ENCODE peak calls at places on chromosome 17, in seven cellular contexts. One of them, this sample, is unnamed.

GRCh38 chr17:32536736-32537646 is 50.2 kb downstream of the CDK5R1 start:
- DNase-seq in GM13977: no peak
- DNase-seq in uterus: no peak
- DNase-seq in GM20000: no peak
- DNase-seq in lower leg skin: no peak
- DNase-seq in cardiac fibroblast: peak
- DNase-seq in heart left ventricle: no peak
- DNase-seq in this sample: no peak

GRCh38 chr17:4375039-4375748 is 8.7 kb upstream of the UBE2G1 start:
- DNase-seq in cardiac fibroblast: no peak
- DNase-seq in GM20000: peak
- DNase-seq in lower leg skin: no peak
- DNase-seq in uterus: no peak
- DNase-seq in GM13977: peak
- DNase-seq in heart left ventricle: peak
- DNase-seq in this sample: peak

GRCh38 chr17:77132411-77133086 is 8.2 kb upstream of the SEC14L1 start:
- DNase-seq in GM20000: no peak
- DNase-seq in GM13977: no peak
- DNase-seq in cardiac fibroblast: no peak
- DNase-seq in uterus: no peak
- DNase-seq in heart left ventricle: no peak
- DNase-seq in lower leg skin: no peak
- DNase-seq in this sample: no peak

GRCh38 chr17:2393184-2393953 is 7.5 kb downstream of the MNT start:
- DNase-seq in GM13977: peak
- DNase-seq in uterus: peak
- DNase-seq in lower leg skin: peak
- DNase-seq in heart left ventricle: peak
- DNase-seq in GM20000: peak
- DNase-seq in cardiac fibroblast: peak
- DNase-seq in this sample: peak

GRCh38 chr17:79997004-79997673 is 38.5 kb downstream of the TBC1D16 start:
- DNase-seq in GM20000: no peak
- DNase-seq in lower leg skin: no peak
- DNase-seq in uterus: no peak
- DNase-seq in cardiac fibroblast: no peak
- DNase-seq in GM13977: peak
- DNase-seq in heart left ventricle: no peak
- DNase-seq in this sample: no peak

GRCh38 chr17:30278032-30278431 is 13.7 kb downstream of the BLMH start:
- DNase-seq in uterus: no peak
- DNase-seq in GM13977: no peak
- DNase-seq in heart left ventricle: no peak
- DNase-seq in cardiac fibroblast: peak
- DNase-seq in GM20000: no peak
- DNase-seq in lower leg skin: no peak
- DNase-seq in this sample: no peak

GRCh38 chr17:12024332-12024731 is 3.7 kb downstream of the MAP2K4 start:
- DNase-seq in GM13977: no peak
- DNase-seq in heart left ventricle: no peak
- DNase-seq in lower leg skin: no peak
- DNase-seq in uterus: no peak
- DNase-seq in GM20000: no peak
- DNase-seq in cardiac fibroblast: peak
- DNase-seq in this sample: no peak

GRCh38 chr17:82244413-82245140 is 15.7 kb downstream of the SLC16A3 start:
- DNase-seq in GM13977: no peak
- DNase-seq in cardiac fibroblast: peak
- DNase-seq in lower leg skin: no peak
- DNase-seq in heart left ventricle: peak
- DNase-seq in uterus: peak
- DNase-seq in GM20000: peak
- DNase-seq in this sample: no peak

GRCh38 chr17:40870136-40870535 is 3.1 kb upstream of the KRT12 start:
- DNase-seq in lower leg skin: no peak
- DNase-seq in uterus: no peak
- DNase-seq in GM20000: no peak
- DNase-seq in GM13977: no peak
- DNase-seq in heart left ventricle: no peak
- DNase-seq in cardiac fibroblast: no peak
- DNase-seq in this sample: no peak

GRCh38 chr17:78797691-78798585 is 15.9 kb upstream of the CYTH1 start:
- DNase-seq in uterus: no peak
- DNase-seq in heart left ventricle: no peak
- DNase-seq in cardiac fibroblast: no peak
- DNase-seq in GM20000: no peak
- DNase-seq in GM13977: no peak
- DNase-seq in lower leg skin: no peak
- DNase-seq in this sample: no peak

GRCh38 chr17:65550075-65550635 is 11.3 kb downstream of the AXIN2 start:
- DNase-seq in GM13977: no peak
- DNase-seq in uterus: no peak
- DNase-seq in cardiac fibroblast: no peak
- DNase-seq in lower leg skin: no peak
- DNase-seq in heart left ventricle: no peak
- DNase-seq in GM20000: no peak
- DNase-seq in this sample: no peak

GRCh38 chr17:80671823-80672105 is 127.1 kb downstream of the RPTOR start:
- DNase-seq in cardiac fibroblast: no peak
- DNase-seq in lower leg skin: no peak
- DNase-seq in GM20000: no peak
- DNase-seq in GM13977: no peak
- DNase-seq in heart left ventricle: no peak
- DNase-seq in uterus: no peak
- DNase-seq in this sample: no peak

GRCh38 chr17:41150026-41150425 is 401 bp upstream of the KRTAP4-5 start:
- DNase-seq in GM20000: no peak
- DNase-seq in GM13977: no peak
- DNase-seq in cardiac fibroblast: no peak
- DNase-seq in lower leg skin: no peak
- DNase-seq in uterus: no peak
- DNase-seq in heart left ventricle: no peak
- DNase-seq in this sample: no peak

GRCh38 chr17:17313350-17313991 is 10.3 kb downstream of the NT5M start:
- DNase-seq in heart left ventricle: no peak
- DNase-seq in cardiac fibroblast: peak
- DNase-seq in lower leg skin: no peak
- DNase-seq in GM13977: peak
- DNase-seq in GM20000: peak
- DNase-seq in uterus: no peak
- DNase-seq in this sample: peak

GRCh38 chr17:76137026-76137350 is 4.1 kb downstream of the FOXJ1 start:
- DNase-seq in cardiac fibroblast: no peak
- DNase-seq in GM20000: no peak
- DNase-seq in lower leg skin: no peak
- DNase-seq in uterus: no peak
- DNase-seq in heart left ventricle: no peak
- DNase-seq in GM13977: no peak
- DNase-seq in this sample: no peak

DNA sequence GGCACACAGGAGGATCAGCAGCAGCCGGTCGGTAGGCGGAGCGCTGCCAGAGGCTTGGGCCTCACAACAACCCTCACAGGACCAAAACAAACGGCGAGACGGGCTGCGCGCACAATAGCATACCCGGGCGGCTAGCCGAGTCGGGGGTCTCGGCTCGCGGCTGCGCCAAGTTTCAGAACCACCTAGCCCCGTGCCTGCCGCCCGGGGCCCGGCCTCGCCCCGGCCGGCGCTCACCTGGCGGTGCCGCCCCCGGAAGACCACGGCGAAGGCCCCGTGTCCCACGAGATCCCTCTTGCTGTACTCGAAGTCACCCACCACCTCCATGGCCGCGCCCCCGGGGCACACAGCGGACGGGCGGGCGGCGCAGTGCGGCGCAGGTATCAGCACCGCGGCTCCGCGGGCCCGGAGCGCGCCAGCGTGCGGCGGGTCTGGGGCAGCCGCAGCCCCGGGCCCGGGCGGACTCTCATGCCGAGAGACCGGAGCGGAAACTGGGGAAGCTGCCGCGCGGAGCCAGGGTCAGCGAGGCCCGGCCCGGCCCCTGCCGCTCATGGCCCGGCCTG is 562 bp downstream of the ULK2 start:
- DNase-seq in uterus: peak
- DNase-seq in heart left ventricle: peak
- DNase-seq in lower leg skin: peak
- DNase-seq in cardiac fibroblast: peak
- DNase-seq in GM13977: peak
- DNase-seq in GM20000: peak
- DNase-seq in this sample: peak
- TF ChIP-seq CTCF in uterus: peak
- TF ChIP-seq CTCF in heart left ventricle: peak
- TF ChIP-seq CTCF in lower leg skin: no peak
- TF ChIP-seq CTCF in cardiac fibroblast: peak
- TF ChIP-seq CTCF in GM13977: no peak
- TF ChIP-seq CTCF in GM20000: no peak
- TF ChIP-seq CTCF in this sample: peak

DNA sequence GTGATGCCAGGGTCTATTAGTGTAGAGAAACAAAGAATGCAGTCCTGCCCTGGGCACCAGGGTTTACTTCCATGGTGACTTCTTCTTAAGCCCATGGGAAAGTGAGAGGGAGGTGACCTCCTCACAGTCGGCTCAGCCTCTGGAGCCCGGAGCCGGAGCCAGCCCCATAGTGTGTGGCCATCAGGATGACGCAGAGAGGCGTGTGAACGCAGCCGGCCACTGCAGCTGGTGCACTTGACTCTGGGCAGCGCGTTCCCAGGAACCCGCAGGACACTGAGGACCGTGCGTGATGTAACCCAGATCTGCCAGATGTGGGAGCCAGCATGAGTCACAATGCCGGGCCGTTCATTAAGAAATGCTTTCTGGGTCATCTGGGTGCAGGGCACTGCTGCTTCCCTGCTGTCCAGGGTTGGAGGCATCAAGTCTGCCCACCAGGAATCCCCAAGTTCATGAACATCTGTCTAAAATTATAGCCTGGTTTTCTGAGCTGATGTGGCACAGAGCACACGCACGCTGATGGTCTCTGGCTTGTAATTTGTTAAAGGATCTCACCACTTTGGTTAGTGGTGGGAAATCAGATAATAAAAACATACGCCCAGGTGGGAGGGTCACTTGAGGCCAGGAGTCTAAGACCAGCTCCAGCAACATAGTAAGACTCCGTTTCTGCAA is 114.1 kb downstream of the PITPNC1 start:
- DNase-seq in uterus: peak
- DNase-seq in heart left ventricle: peak
- DNase-seq in GM13977: no peak
- DNase-seq in lower leg skin: peak
- DNase-seq in GM20000: no peak
- DNase-seq in cardiac fibroblast: peak
- DNase-seq in this sample: no peak
- TF ChIP-seq CTCF in uterus: no peak
- TF ChIP-seq CTCF in heart left ventricle: no peak
- TF ChIP-seq CTCF in GM13977: no peak
- TF ChIP-seq CTCF in lower leg skin: no peak
- TF ChIP-seq CTCF in GM20000: no peak
- TF ChIP-seq CTCF in cardiac fibroblast: no peak
- TF ChIP-seq CTCF in this sample: no peak

DNA sequence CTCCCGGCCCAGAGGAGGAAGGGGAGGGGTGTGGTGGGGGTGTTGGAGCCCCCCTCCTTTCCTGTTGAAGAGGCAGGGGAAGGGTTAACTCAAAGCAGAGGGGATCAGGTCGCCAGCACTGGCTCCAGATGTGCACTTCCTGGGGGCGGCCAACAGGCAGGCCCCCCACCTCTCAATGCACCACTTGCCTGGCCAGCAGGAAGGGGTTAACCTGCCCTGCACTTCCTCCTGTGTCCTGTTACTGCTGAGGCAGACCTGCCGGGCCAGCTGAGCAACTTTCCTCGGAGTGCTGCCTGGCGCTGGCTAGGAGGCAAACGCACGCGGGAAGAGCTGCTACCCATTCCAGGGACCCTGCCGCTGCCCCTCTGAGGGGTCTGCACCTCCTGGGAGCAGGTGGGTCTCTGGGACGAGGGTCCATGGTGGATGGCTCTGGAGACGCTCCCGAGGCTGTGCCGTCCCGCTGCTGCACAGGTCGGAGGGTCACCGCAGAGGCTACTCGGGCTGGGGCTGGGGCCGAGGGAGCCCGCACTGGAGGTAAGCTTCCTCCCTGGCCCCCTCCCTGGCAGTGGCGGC is at the start of gene EPN3:
- DNase-seq in cardiac fibroblast: no peak
- DNase-seq in GM13977: no peak
- DNase-seq in heart left ventricle: no peak
- DNase-seq in GM20000: no peak
- DNase-seq in uterus: no peak
- DNase-seq in lower leg skin: peak
- DNase-seq in this sample: no peak
- TF ChIP-seq CTCF in cardiac fibroblast: no peak
- TF ChIP-seq CTCF in GM13977: no peak
- TF ChIP-seq CTCF in heart left ventricle: no peak
- TF ChIP-seq CTCF in GM20000: no peak
- TF ChIP-seq CTCF in uterus: no peak
- TF ChIP-seq CTCF in lower leg skin: no peak
- TF ChIP-seq CTCF in this sample: no peak

GRCh38 chr17:7777017-7777416 is 57.0 kb upstream of the KDM6B start:
- DNase-seq in GM20000: no peak
- DNase-seq in cardiac fibroblast: no peak
- DNase-seq in heart left ventricle: no peak
- DNase-seq in lower leg skin: no peak
- DNase-seq in GM13977: no peak
- DNase-seq in uterus: no peak
- DNase-seq in this sample: no peak

GRCh38 chr17:7781467-7781866 is 52.5 kb upstream of the KDM6B start:
- DNase-seq in uterus: no peak
- DNase-seq in cardiac fibroblast: peak
- DNase-seq in lower leg skin: no peak
- DNase-seq in heart left ventricle: no peak
- DNase-seq in GM20000: peak
- DNase-seq in GM13977: peak
- DNase-seq in this sample: no peak

GRCh38 chr17:7780736-7781135 is 53.3 kb upstream of the KDM6B start:
- DNase-seq in GM13977: no peak
- DNase-seq in heart left ventricle: no peak
- DNase-seq in cardiac fibroblast: no peak
- DNase-seq in lower leg skin: no peak
- DNase-seq in GM20000: no peak
- DNase-seq in uterus: no peak
- DNase-seq in this sample: no peak

GRCh38 chr17:7786866-7787265 is 47.2 kb upstream of the KDM6B start:
- DNase-seq in cardiac fibroblast: no peak
- DNase-seq in heart left ventricle: no peak
- DNase-seq in GM13977: no peak
- DNase-seq in uterus: no peak
- DNase-seq in lower leg skin: no peak
- DNase-seq in GM20000: no peak
- DNase-seq in this sample: no peak

DNA sequence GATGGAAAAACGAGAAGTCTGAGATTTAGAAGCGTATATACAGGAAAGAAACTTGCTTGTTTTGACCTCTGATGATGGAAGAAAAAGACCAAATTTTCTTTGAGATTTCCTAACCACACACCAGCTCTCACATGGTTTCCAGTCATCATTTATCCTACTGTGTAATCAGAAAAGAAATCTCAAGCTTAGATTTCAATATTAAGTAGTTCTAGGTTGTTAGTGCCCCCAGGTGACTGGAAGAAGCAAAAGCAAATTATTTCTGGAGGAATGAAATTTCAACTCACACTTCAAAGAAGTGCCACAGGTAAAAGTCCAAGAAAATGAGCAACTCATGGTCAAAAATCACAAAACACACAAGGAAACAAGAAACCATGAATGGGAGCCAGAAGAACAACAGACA is 51.8 kb upstream of the KDM6B start:
- DNase-seq in uterus: no peak
- DNase-seq in lower leg skin: no peak
- DNase-seq in GM20000: no peak
- DNase-seq in cardiac fibroblast: peak
- DNase-seq in heart left ventricle: no peak
- DNase-seq in GM13977: no peak
- DNase-seq in this sample: no peak
- TF ChIP-seq CTCF in uterus: no peak
- TF ChIP-seq CTCF in lower leg skin: no peak
- TF ChIP-seq CTCF in GM20000: no peak
- TF ChIP-seq CTCF in cardiac fibroblast: peak
- TF ChIP-seq CTCF in heart left ventricle: no peak
- TF ChIP-seq CTCF in GM13977: peak
- TF ChIP-seq CTCF in this sample: peak

This sample was measured in MM.1S.